ENCODE peak calls at places on chromosomes 6 and 20, in five cellular contexts. S is cardiac muscle cell; G is GM23338; Y is left colon; T is activated CD4-positive, alpha-beta T cell treated with anti-CD3 and anti-CD28 coated beads, Interleukin-2, amount 50 U/mL, for 4 hours. H is an unnamed sample.

GRCh38 chr20:38117635-38118034 is 47.4 kb downstream of the TGM2 start:
- DNase-seq in S (no peak), G (no peak), Y (no peak), T (no peak), H (peak)

GRCh38 chr6:113953346-113953745 is 17.6 kb downstream of the HDAC2 start:
- DNase-seq in S (no peak), G (no peak), Y (no peak), T (no peak), H (no peak)

GRCh38 chr20:7161690-7162089 is 394.2 kb downstream of the BMP2 start:
- DNase-seq in S (peak), G (peak), Y (peak), T (no peak), H (no peak)

GRCh38 chr20:13007596-13007995 is 1.2 kb upstream of the SPTLC3 start:
- DNase-seq in S (no peak), G (no peak), Y (no peak), T (no peak), H (no peak)

GRCh38 chr6:85111481-85112001 is 338.3 kb upstream of the NT5E start:
- DNase-seq in S (no peak), G (no peak), Y (no peak), T (no peak), H (no peak)

GRCh38 chr6:170279977-170280688 is 10.7 kb downstream of the DLL1 start:
- DNase-seq in S (peak), G (no peak), Y (peak), T (no peak), H (no peak)

GRCh38 chr6:18465410-18466154 is 78.4 kb downstream of the RNF144B start:
- DNase-seq in S (no peak), G (no peak), Y (no peak), T (no peak), H (no peak)

GRCh38 chr20:51574248-51575033 is 31.9 kb upstream of the NFATC2 start:
- DNase-seq in S (no peak), G (no peak), Y (no peak), T (no peak), H (no peak)

GRCh38 chr6:7916959-7917358 is 6.4 kb upstream of the TXNDC5 start:
- DNase-seq in S (no peak), G (no peak), Y (no peak), T (no peak), H (no peak)

GRCh38 chr6:139533573-139534471 is 159.4 kb upstream of the CITED2 start:
- DNase-seq in S (peak), G (no peak), Y (peak), T (no peak), H (no peak)

GRCh38 chr20:56646599-56646998 is 17.5 kb downstream of the TFAP2C start:
- DNase-seq in S (no peak), G (no peak), Y (no peak), T (no peak), H (no peak)

GRCh38 chr20:32067234-32067821 is 15.3 kb downstream of the HCK start:
- DNase-seq in S (no peak), G (no peak), Y (no peak), T (no peak), H (no peak)

GRCh38 chr6:22062807-22063408 is 233.9 kb downstream of the PRL start:
- DNase-seq in S (no peak), G (no peak), Y (no peak), T (no peak), H (no peak)

H was measured in COLO829.